ENCODE peak calls at places on chromosomes 3 and 15, in seven cellular contexts. One of them, this sample, is unnamed.

GRCh38 chr3:197136744-197137143 is 107.1 kb upstream of the MELTF start:
- DNase-seq in mesenchymal stem cell: no peak
- DNase-seq in C1 segment of cervical spinal cord: no peak
- DNase-seq in NCI-H2081 treated with DMSO at 0.1 percent for 48 hours: no peak
- DNase-seq in aorta: no peak
- DNase-seq in AG04450: no peak
- DNase-seq in uterus: no peak
- DNase-seq in this sample: no peak

GRCh38 chr3:65251375-65251774 is 563.6 kb upstream of the ADAMTS9 start:
- DNase-seq in NCI-H2081 treated with DMSO at 0.1 percent for 48 hours: no peak
- DNase-seq in uterus: no peak
- DNase-seq in mesenchymal stem cell: no peak
- DNase-seq in C1 segment of cervical spinal cord: no peak
- DNase-seq in aorta: no peak
- DNase-seq in AG04450: no peak
- DNase-seq in this sample: no peak

GRCh38 chr3:119245778-119246177 is 5.1 kb upstream of the B4GALT4 start:
- DNase-seq in mesenchymal stem cell: no peak
- DNase-seq in AG04450: no peak
- DNase-seq in C1 segment of cervical spinal cord: no peak
- DNase-seq in aorta: no peak
- DNase-seq in uterus: no peak
- DNase-seq in NCI-H2081 treated with DMSO at 0.1 percent for 48 hours: no peak
- DNase-seq in this sample: no peak

GRCh38 chr3:149414557-149415231 is 37.2 kb upstream of the TM4SF1 start:
- DNase-seq in uterus: no peak
- DNase-seq in C1 segment of cervical spinal cord: no peak
- DNase-seq in AG04450: no peak
- DNase-seq in NCI-H2081 treated with DMSO at 0.1 percent for 48 hours: no peak
- DNase-seq in aorta: no peak
- DNase-seq in mesenchymal stem cell: peak
- DNase-seq in this sample: no peak

GRCh38 chr15:38134252-38134651 is 118.4 kb upstream of the SPRED1 start:
- DNase-seq in NCI-H2081 treated with DMSO at 0.1 percent for 48 hours: no peak
- DNase-seq in aorta: no peak
- DNase-seq in C1 segment of cervical spinal cord: no peak
- DNase-seq in mesenchymal stem cell: no peak
- DNase-seq in AG04450: no peak
- DNase-seq in uterus: no peak
- DNase-seq in this sample: no peak

GRCh38 chr15:96374494-96374893 is 44.0 kb downstream of the NR2F2 start:
- DNase-seq in NCI-H2081 treated with DMSO at 0.1 percent for 48 hours: no peak
- DNase-seq in AG04450: no peak
- DNase-seq in aorta: no peak
- DNase-seq in mesenchymal stem cell: no peak
- DNase-seq in uterus: no peak
- DNase-seq in C1 segment of cervical spinal cord: no peak
- DNase-seq in this sample: no peak

GRCh38 chr3:30098656-30099454 is 507.5 kb upstream of the TGFBR2 start:
- DNase-seq in C1 segment of cervical spinal cord: no peak
- DNase-seq in AG04450: no peak
- DNase-seq in aorta: no peak
- DNase-seq in mesenchymal stem cell: peak
- DNase-seq in uterus: no peak
- DNase-seq in NCI-H2081 treated with DMSO at 0.1 percent for 48 hours: no peak
- DNase-seq in this sample: peak

GRCh38 chr3:30628931-30629590 is 22.7 kb downstream of the TGFBR2 start:
- DNase-seq in AG04450: no peak
- DNase-seq in mesenchymal stem cell: peak
- DNase-seq in uterus: no peak
- DNase-seq in C1 segment of cervical spinal cord: no peak
- DNase-seq in NCI-H2081 treated with DMSO at 0.1 percent for 48 hours: no peak
- DNase-seq in aorta: no peak
- DNase-seq in this sample: no peak

GRCh38 chr15:85329561-85330421 is 50.6 kb upstream of the AKAP13 start:
- DNase-seq in C1 segment of cervical spinal cord: peak
- DNase-seq in AG04450: no peak
- DNase-seq in mesenchymal stem cell: peak
- DNase-seq in NCI-H2081 treated with DMSO at 0.1 percent for 48 hours: no peak
- DNase-seq in aorta: no peak
- DNase-seq in uterus: no peak
- DNase-seq in this sample: no peak

GRCh38 chr3:116085456-116085855 is 359.8 kb downstream of the LSAMP start:
- DNase-seq in NCI-H2081 treated with DMSO at 0.1 percent for 48 hours: no peak
- DNase-seq in uterus: no peak
- DNase-seq in aorta: no peak
- DNase-seq in C1 segment of cervical spinal cord: no peak
- DNase-seq in AG04450: no peak
- DNase-seq in mesenchymal stem cell: peak
- DNase-seq in this sample: no peak

GRCh38 chr15:90665288-90666134 is 51.6 kb upstream of the BLM start:
- DNase-seq in AG04450: no peak
- DNase-seq in C1 segment of cervical spinal cord: no peak
- DNase-seq in uterus: peak
- DNase-seq in NCI-H2081 treated with DMSO at 0.1 percent for 48 hours: no peak
- DNase-seq in mesenchymal stem cell: no peak
- DNase-seq in aorta: peak
- DNase-seq in this sample: peak

GRCh38 chr3:189803254-189803653 is 172.1 kb downstream of the TP63 start:
- DNase-seq in uterus: no peak
- DNase-seq in C1 segment of cervical spinal cord: no peak
- DNase-seq in AG04450: no peak
- DNase-seq in aorta: no peak
- DNase-seq in mesenchymal stem cell: no peak
- DNase-seq in NCI-H2081 treated with DMSO at 0.1 percent for 48 hours: no peak
- DNase-seq in this sample: no peak

GRCh38 chr3:197476126-197476525 is 79.6 kb downstream of the BDH1 start:
- DNase-seq in AG04450: no peak
- DNase-seq in uterus: no peak
- DNase-seq in C1 segment of cervical spinal cord: no peak
- DNase-seq in aorta: no peak
- DNase-seq in NCI-H2081 treated with DMSO at 0.1 percent for 48 hours: no peak
- DNase-seq in mesenchymal stem cell: no peak
- DNase-seq in this sample: peak

GRCh38 chr15:63510548-63510940 is 6.2 kb downstream of the USP3 start:
- DNase-seq in mesenchymal stem cell: no peak
- DNase-seq in C1 segment of cervical spinal cord: no peak
- DNase-seq in AG04450: no peak
- DNase-seq in aorta: no peak
- DNase-seq in uterus: no peak
- DNase-seq in NCI-H2081 treated with DMSO at 0.1 percent for 48 hours: no peak
- DNase-seq in this sample: no peak

GRCh38 chr3:42742688-42743087 is 30.4 kb downstream of the CCDC13 start:
- DNase-seq in aorta: no peak
- DNase-seq in C1 segment of cervical spinal cord: no peak
- DNase-seq in AG04450: no peak
- DNase-seq in mesenchymal stem cell: no peak
- DNase-seq in uterus: no peak
- DNase-seq in NCI-H2081 treated with DMSO at 0.1 percent for 48 hours: no peak
- DNase-seq in this sample: no peak

GRCh38 chr3:69008980-69009379 is 4.5 kb downstream of the EOGT start:
- DNase-seq in mesenchymal stem cell: no peak
- DNase-seq in C1 segment of cervical spinal cord: no peak
- DNase-seq in AG04450: no peak
- DNase-seq in uterus: no peak
- DNase-seq in NCI-H2081 treated with DMSO at 0.1 percent for 48 hours: no peak
- DNase-seq in aorta: no peak
- DNase-seq in this sample: no peak

GRCh38 chr15:87944687-87945086 is 311.9 kb downstream of the NTRK3 start:
- DNase-seq in AG04450: no peak
- DNase-seq in mesenchymal stem cell: no peak
- DNase-seq in aorta: no peak
- DNase-seq in NCI-H2081 treated with DMSO at 0.1 percent for 48 hours: no peak
- DNase-seq in uterus: peak
- DNase-seq in C1 segment of cervical spinal cord: no peak
- DNase-seq in this sample: no peak

GRCh38 chr3:55486857-55487375 is at the start of gene WNT5A:
- DNase-seq in AG04450: no peak
- DNase-seq in uterus: peak
- DNase-seq in aorta: no peak
- DNase-seq in C1 segment of cervical spinal cord: no peak
- DNase-seq in NCI-H2081 treated with DMSO at 0.1 percent for 48 hours: no peak
- DNase-seq in mesenchymal stem cell: peak
- DNase-seq in this sample: peak

GRCh38 chr3:49359623-49360022 is 1.5 kb upstream of the GPX1 start:
- DNase-seq in mesenchymal stem cell: peak
- DNase-seq in C1 segment of cervical spinal cord: no peak
- DNase-seq in NCI-H2081 treated with DMSO at 0.1 percent for 48 hours: no peak
- DNase-seq in AG04450: no peak
- DNase-seq in aorta: no peak
- DNase-seq in uterus: no peak
- DNase-seq in this sample: peak

GRCh38 chr3:185737740-185738680 is 86.8 kb downstream of the IGF2BP2 start:
- DNase-seq in NCI-H2081 treated with DMSO at 0.1 percent for 48 hours: no peak
- DNase-seq in aorta: no peak
- DNase-seq in mesenchymal stem cell: no peak
- DNase-seq in C1 segment of cervical spinal cord: no peak
- DNase-seq in AG04450: no peak
- DNase-seq in uterus: no peak
- DNase-seq in this sample: peak

GRCh38 chr3:115022835-115023398 is 124.2 kb downstream of the ZBTB20 start:
- DNase-seq in uterus: no peak
- DNase-seq in mesenchymal stem cell: no peak
- DNase-seq in NCI-H2081 treated with DMSO at 0.1 percent for 48 hours: no peak
- DNase-seq in aorta: no peak
- DNase-seq in AG04450: no peak
- DNase-seq in C1 segment of cervical spinal cord: no peak
- DNase-seq in this sample: peak

GRCh38 chr3:27589795-27590194 is 105.6 kb upstream of the SLC4A7 start:
- DNase-seq in NCI-H2081 treated with DMSO at 0.1 percent for 48 hours: no peak
- DNase-seq in mesenchymal stem cell: no peak
- DNase-seq in AG04450: no peak
- DNase-seq in C1 segment of cervical spinal cord: no peak
- DNase-seq in aorta: no peak
- DNase-seq in uterus: no peak
- DNase-seq in this sample: no peak

GRCh38 chr3:28934135-28934813 is 346.6 kb upstream of the RBMS3 start:
- DNase-seq in C1 segment of cervical spinal cord: no peak
- DNase-seq in mesenchymal stem cell: no peak
- DNase-seq in AG04450: no peak
- DNase-seq in aorta: no peak
- DNase-seq in uterus: no peak
- DNase-seq in NCI-H2081 treated with DMSO at 0.1 percent for 48 hours: no peak
- DNase-seq in this sample: no peak

GRCh38 chr3:126525091-126525852 is 1.3 kb downstream of the CHST13 start:
- DNase-seq in mesenchymal stem cell: no peak
- DNase-seq in NCI-H2081 treated with DMSO at 0.1 percent for 48 hours: no peak
- DNase-seq in C1 segment of cervical spinal cord: no peak
- DNase-seq in AG04450: no peak
- DNase-seq in uterus: no peak
- DNase-seq in aorta: peak
- DNase-seq in this sample: no peak

GRCh38 chr3:33425456-33425855 is 14.7 kb downstream of the UBP1 start:
- DNase-seq in AG04450: no peak
- DNase-seq in mesenchymal stem cell: no peak
- DNase-seq in NCI-H2081 treated with DMSO at 0.1 percent for 48 hours: no peak
- DNase-seq in C1 segment of cervical spinal cord: no peak
- DNase-seq in aorta: no peak
- DNase-seq in uterus: no peak
- DNase-seq in this sample: no peak

GRCh38 chr3:99774467-99774866 is 43.2 kb upstream of the CMSS1 start:
- DNase-seq in mesenchymal stem cell: peak
- DNase-seq in uterus: no peak
- DNase-seq in C1 segment of cervical spinal cord: no peak
- DNase-seq in aorta: no peak
- DNase-seq in AG04450: peak
- DNase-seq in NCI-H2081 treated with DMSO at 0.1 percent for 48 hours: no peak
- DNase-seq in this sample: peak

GRCh38 chr3:119219069-119219468 is 21.6 kb downstream of the B4GALT4 start:
- DNase-seq in NCI-H2081 treated with DMSO at 0.1 percent for 48 hours: no peak
- DNase-seq in mesenchymal stem cell: no peak
- DNase-seq in C1 segment of cervical spinal cord: no peak
- DNase-seq in uterus: no peak
- DNase-seq in aorta: no peak
- DNase-seq in AG04450: no peak
- DNase-seq in this sample: no peak

GRCh38 chr15:70243686-70244540 is 146.2 kb upstream of the TLE3 start:
- DNase-seq in uterus: no peak
- DNase-seq in mesenchymal stem cell: no peak
- DNase-seq in AG04450: no peak
- DNase-seq in aorta: no peak
- DNase-seq in C1 segment of cervical spinal cord: no peak
- DNase-seq in NCI-H2081 treated with DMSO at 0.1 percent for 48 hours: no peak
- DNase-seq in this sample: no peak

GRCh38 chr15:52652984-52653383 is 26.2 kb downstream of the ATOSA start:
- DNase-seq in mesenchymal stem cell: peak
- DNase-seq in uterus: no peak
- DNase-seq in AG04450: peak
- DNase-seq in C1 segment of cervical spinal cord: no peak
- DNase-seq in NCI-H2081 treated with DMSO at 0.1 percent for 48 hours: no peak
- DNase-seq in aorta: no peak
- DNase-seq in this sample: peak

GRCh38 chr15:84992157-84992940 is 10.7 kb downstream of the PDE8A start:
- DNase-seq in AG04450: peak
- DNase-seq in NCI-H2081 treated with DMSO at 0.1 percent for 48 hours: no peak
- DNase-seq in aorta: no peak
- DNase-seq in uterus: no peak
- DNase-seq in mesenchymal stem cell: peak
- DNase-seq in C1 segment of cervical spinal cord: no peak
- DNase-seq in this sample: peak